ENCODE peak calls at places on chromosomes 12 and 14, in six cellular contexts. One of them, this sample, is unnamed. For H3K27me3 and H3K4me1, the result is how much of the 10 kb centered on the place peaks cover.

GRCh38 chr12:45458238-45458637 is 242.3 kb downstream of the ANO6 start:
- DNase-seq in thyroid gland: no peak
- DNase-seq in effector memory CD4-positive, alpha-beta T cell: no peak
- DNase-seq in body of pancreas: no peak
- DNase-seq in IMR-90: no peak
- DNase-seq in PC-3: no peak
- DNase-seq in this sample: no peak

GRCh38 chr12:52007158-52007921 is 594 bp downstream of the TAMALIN start:
- DNase-seq in thyroid gland: peak
- DNase-seq in effector memory CD4-positive, alpha-beta T cell: peak
- DNase-seq in body of pancreas: no peak
- DNase-seq in IMR-90: no peak
- DNase-seq in PC-3: no peak
- DNase-seq in this sample: no peak

GRCh38 chr14:56119221-56119967 is 1.2 kb downstream of the PELI2 start:
- DNase-seq in thyroid gland: peak
- DNase-seq in effector memory CD4-positive, alpha-beta T cell: peak
- DNase-seq in body of pancreas: peak
- DNase-seq in IMR-90: peak
- DNase-seq in PC-3: no peak
- DNase-seq in this sample: no peak

GRCh38 chr12:133037207-133038005 is at the start of gene ZNF84:
- DNase-seq in thyroid gland: peak
- DNase-seq in effector memory CD4-positive, alpha-beta T cell: peak
- DNase-seq in body of pancreas: peak
- DNase-seq in IMR-90: peak
- DNase-seq in PC-3: peak
- DNase-seq in this sample: peak

GRCh38 chr12:98990648-98991047 is 345.6 kb downstream of the APAF1 start:
- DNase-seq in thyroid gland: no peak
- DNase-seq in effector memory CD4-positive, alpha-beta T cell: no peak
- DNase-seq in body of pancreas: no peak
- DNase-seq in IMR-90: no peak
- DNase-seq in PC-3: no peak
- DNase-seq in this sample: no peak

GRCh38 chr14:33679461-33680225 is 271.2 kb downstream of the EGLN3 start:
- DNase-seq in thyroid gland: no peak
- DNase-seq in effector memory CD4-positive, alpha-beta T cell: no peak
- DNase-seq in body of pancreas: no peak
- DNase-seq in IMR-90: peak
- DNase-seq in PC-3: peak
- DNase-seq in this sample: no peak

GRCh38 chr12:96427269-96427729 is 27.1 kb upstream of the CDK17 start:
- DNase-seq in thyroid gland: no peak
- DNase-seq in effector memory CD4-positive, alpha-beta T cell: no peak
- DNase-seq in body of pancreas: peak
- DNase-seq in IMR-90: peak
- DNase-seq in PC-3: peak
- DNase-seq in this sample: peak

GRCh38 chr14:23183479-23183878 is at the start of gene SLC7A8:
- DNase-seq in thyroid gland: peak
- DNase-seq in effector memory CD4-positive, alpha-beta T cell: no peak
- DNase-seq in body of pancreas: peak
- DNase-seq in IMR-90: no peak
- DNase-seq in PC-3: peak
- DNase-seq in this sample: peak

GRCh38 chr12:25382311-25383106 is 131.8 kb upstream of the KRAS start:
- DNase-seq in thyroid gland: no peak
- DNase-seq in effector memory CD4-positive, alpha-beta T cell: no peak
- DNase-seq in body of pancreas: no peak
- DNase-seq in IMR-90: no peak
- DNase-seq in PC-3: no peak
- DNase-seq in this sample: no peak

GRCh38 chr12:76952995-76953394 is 74.2 kb upstream of the CSRP2 start:
- DNase-seq in thyroid gland: no peak
- DNase-seq in effector memory CD4-positive, alpha-beta T cell: no peak
- DNase-seq in body of pancreas: no peak
- DNase-seq in IMR-90: no peak
- DNase-seq in PC-3: peak
- DNase-seq in this sample: no peak

GRCh38 chr12:56020437-56021189 is at the start of gene IKZF4:
- DNase-seq in thyroid gland: peak
- DNase-seq in effector memory CD4-positive, alpha-beta T cell: no peak
- DNase-seq in body of pancreas: no peak
- DNase-seq in IMR-90: peak
- DNase-seq in PC-3: no peak
- DNase-seq in this sample: no peak

GRCh38 chr14:26872510-26872909 is 274.7 kb upstream of the NOVA1 start:
- DNase-seq in thyroid gland: no peak
- DNase-seq in effector memory CD4-positive, alpha-beta T cell: no peak
- DNase-seq in body of pancreas: peak
- DNase-seq in IMR-90: no peak
- DNase-seq in PC-3: no peak
- DNase-seq in this sample: no peak

GRCh38 chr14:86221000-86221399 is 691.1 kb downstream of the FLRT2 start:
- DNase-seq in thyroid gland: peak
- DNase-seq in effector memory CD4-positive, alpha-beta T cell: no peak
- DNase-seq in body of pancreas: no peak
- DNase-seq in IMR-90: peak
- DNase-seq in PC-3: no peak
- DNase-seq in this sample: no peak

GRCh38 chr12:52305921-52306705 is 14.8 kb upstream of the KRT81 start:
- DNase-seq in thyroid gland: no peak
- DNase-seq in effector memory CD4-positive, alpha-beta T cell: no peak
- DNase-seq in body of pancreas: no peak
- DNase-seq in IMR-90: no peak
- DNase-seq in PC-3: no peak
- DNase-seq in this sample: no peak

GRCh38 chr12:40107098-40107802 is 1.4 kb upstream of the SLC2A13 start:
- DNase-seq in thyroid gland: peak
- DNase-seq in effector memory CD4-positive, alpha-beta T cell: peak
- DNase-seq in body of pancreas: peak
- DNase-seq in IMR-90: peak
- DNase-seq in PC-3: peak
- DNase-seq in this sample: peak

GRCh38 chr14:87332001-87332400 is 661.0 kb downstream of the GALC start:
- DNase-seq in thyroid gland: no peak
- DNase-seq in effector memory CD4-positive, alpha-beta T cell: no peak
- DNase-seq in body of pancreas: no peak
- DNase-seq in IMR-90: peak
- DNase-seq in PC-3: peak
- DNase-seq in this sample: no peak

GRCh38 chr14:71474291-71474690 is 457.9 kb upstream of the RGS6 start:
- DNase-seq in thyroid gland: no peak
- DNase-seq in effector memory CD4-positive, alpha-beta T cell: no peak
- DNase-seq in body of pancreas: no peak
- DNase-seq in IMR-90: no peak
- DNase-seq in PC-3: no peak
- DNase-seq in this sample: no peak

GRCh38 chr14:50871914-50872732 is at the start of gene ABHD12B:
- DNase-seq in thyroid gland: peak
- DNase-seq in effector memory CD4-positive, alpha-beta T cell: no peak
- DNase-seq in body of pancreas: no peak
- DNase-seq in IMR-90: no peak
- DNase-seq in PC-3: no peak
- DNase-seq in this sample: no peak

GRCh38 chr14:28142400-28143015 is 624.1 kb upstream of the FOXG1 start:
- DNase-seq in thyroid gland: no peak
- DNase-seq in effector memory CD4-positive, alpha-beta T cell: no peak
- DNase-seq in body of pancreas: no peak
- DNase-seq in IMR-90: no peak
- DNase-seq in PC-3: peak
- DNase-seq in this sample: no peak

GRCh38 chr12:50647479-50647878 is 116.4 kb upstream of the ATF1 start:
- DNase-seq in thyroid gland: no peak
- DNase-seq in effector memory CD4-positive, alpha-beta T cell: no peak
- DNase-seq in body of pancreas: peak
- DNase-seq in IMR-90: peak
- DNase-seq in PC-3: peak
- DNase-seq in this sample: no peak

GRCh38 chr12:2963760-2964292 is 4.6 kb downstream of the TEAD4 start:
- DNase-seq in thyroid gland: no peak
- DNase-seq in effector memory CD4-positive, alpha-beta T cell: no peak
- DNase-seq in body of pancreas: no peak
- DNase-seq in IMR-90: peak
- DNase-seq in PC-3: no peak
- DNase-seq in this sample: no peak

GRCh38 chr12:100799770-100800169 is 5.2 kb downstream of the ANO4 start:
- DNase-seq in thyroid gland: no peak
- DNase-seq in effector memory CD4-positive, alpha-beta T cell: no peak
- DNase-seq in body of pancreas: no peak
- DNase-seq in IMR-90: peak
- DNase-seq in PC-3: peak
- DNase-seq in this sample: no peak

GRCh38 chr14:53156238-53156637 is 3.1 kb upstream of the DDHD1 start:
- DNase-seq in thyroid gland: no peak
- DNase-seq in effector memory CD4-positive, alpha-beta T cell: no peak
- DNase-seq in body of pancreas: no peak
- DNase-seq in IMR-90: no peak
- DNase-seq in PC-3: no peak
- DNase-seq in this sample: no peak

GRCh38 chr14:75563931-75564330 is 14.5 kb upstream of the FLVCR2 start:
- DNase-seq in thyroid gland: no peak
- DNase-seq in effector memory CD4-positive, alpha-beta T cell: no peak
- DNase-seq in body of pancreas: no peak
- DNase-seq in IMR-90: no peak
- DNase-seq in PC-3: peak
- DNase-seq in this sample: no peak

GRCh38 chr14:71526388-71526787 is 405.8 kb upstream of the RGS6 start:
- DNase-seq in thyroid gland: no peak
- DNase-seq in effector memory CD4-positive, alpha-beta T cell: no peak
- DNase-seq in body of pancreas: no peak
- DNase-seq in IMR-90: no peak
- DNase-seq in PC-3: no peak
- DNase-seq in this sample: no peak

GRCh38 chr14:50961606-50962259 is 17.4 kb upstream of the PYGL start:
- DNase-seq in thyroid gland: no peak
- DNase-seq in effector memory CD4-positive, alpha-beta T cell: no peak
- DNase-seq in body of pancreas: no peak
- DNase-seq in IMR-90: peak
- DNase-seq in PC-3: peak
- DNase-seq in this sample: no peak

GRCh38 chr12:82963961-82964360 is 277.3 kb downstream of the TMTC2 start:
- DNase-seq in thyroid gland: no peak
- DNase-seq in effector memory CD4-positive, alpha-beta T cell: no peak
- DNase-seq in body of pancreas: no peak
- DNase-seq in IMR-90: no peak
- DNase-seq in PC-3: no peak
- DNase-seq in this sample: no peak

GRCh38 chr12:97927991-97928390 is 465.4 kb downstream of the RMST start:
- DNase-seq in thyroid gland: no peak
- DNase-seq in effector memory CD4-positive, alpha-beta T cell: no peak
- DNase-seq in body of pancreas: no peak
- DNase-seq in IMR-90: no peak
- DNase-seq in PC-3: no peak
- DNase-seq in this sample: no peak

GRCh38 chr12:107138990-107139389 is 45.6 kb upstream of the CRY1 start:
- DNase-seq in thyroid gland: no peak
- DNase-seq in effector memory CD4-positive, alpha-beta T cell: no peak
- DNase-seq in body of pancreas: no peak
- DNase-seq in IMR-90: no peak
- DNase-seq in PC-3: no peak
- DNase-seq in this sample: no peak
- H3K27me3 ChIP-seq in thyroid gland: under half
- H3K27me3 ChIP-seq in effector memory CD4-positive, alpha-beta T cell: under half
- H3K27me3 ChIP-seq in body of pancreas: under half
- H3K27me3 ChIP-seq in IMR-90: under half
- H3K27me3 ChIP-seq in PC-3: under half
- H3K27me3 ChIP-seq in this sample: under half

GRCh38 chr14:67413806-67414769 is 2.1 kb upstream of the PLEK2 start:
- DNase-seq in thyroid gland: peak
- DNase-seq in effector memory CD4-positive, alpha-beta T cell: no peak
- DNase-seq in body of pancreas: no peak
- DNase-seq in IMR-90: peak
- DNase-seq in PC-3: peak
- DNase-seq in this sample: no peak
- H3K27ac ChIP-seq in thyroid gland: no peak
- H3K27ac ChIP-seq in effector memory CD4-positive, alpha-beta T cell: no peak
- H3K27ac ChIP-seq in body of pancreas: no peak
- H3K27ac ChIP-seq in IMR-90: no peak
- H3K27ac ChIP-seq in PC-3: peak
- H3K27ac ChIP-seq in this sample: no peak

GRCh38 chr14:54662491-54663116 is 95.7 kb downstream of the SAMD4A start:
- DNase-seq in thyroid gland: no peak
- DNase-seq in effector memory CD4-positive, alpha-beta T cell: no peak
- DNase-seq in body of pancreas: no peak
- DNase-seq in IMR-90: no peak
- DNase-seq in PC-3: no peak
- DNase-seq in this sample: no peak
- H3K4me1 ChIP-seq in thyroid gland: under half
- H3K4me1 ChIP-seq in effector memory CD4-positive, alpha-beta T cell: under half
- H3K4me1 ChIP-seq in body of pancreas: under half
- H3K4me1 ChIP-seq in IMR-90: under half
- H3K4me1 ChIP-seq in PC-3: half or more
- H3K4me1 ChIP-seq in this sample: under half

DNA sequence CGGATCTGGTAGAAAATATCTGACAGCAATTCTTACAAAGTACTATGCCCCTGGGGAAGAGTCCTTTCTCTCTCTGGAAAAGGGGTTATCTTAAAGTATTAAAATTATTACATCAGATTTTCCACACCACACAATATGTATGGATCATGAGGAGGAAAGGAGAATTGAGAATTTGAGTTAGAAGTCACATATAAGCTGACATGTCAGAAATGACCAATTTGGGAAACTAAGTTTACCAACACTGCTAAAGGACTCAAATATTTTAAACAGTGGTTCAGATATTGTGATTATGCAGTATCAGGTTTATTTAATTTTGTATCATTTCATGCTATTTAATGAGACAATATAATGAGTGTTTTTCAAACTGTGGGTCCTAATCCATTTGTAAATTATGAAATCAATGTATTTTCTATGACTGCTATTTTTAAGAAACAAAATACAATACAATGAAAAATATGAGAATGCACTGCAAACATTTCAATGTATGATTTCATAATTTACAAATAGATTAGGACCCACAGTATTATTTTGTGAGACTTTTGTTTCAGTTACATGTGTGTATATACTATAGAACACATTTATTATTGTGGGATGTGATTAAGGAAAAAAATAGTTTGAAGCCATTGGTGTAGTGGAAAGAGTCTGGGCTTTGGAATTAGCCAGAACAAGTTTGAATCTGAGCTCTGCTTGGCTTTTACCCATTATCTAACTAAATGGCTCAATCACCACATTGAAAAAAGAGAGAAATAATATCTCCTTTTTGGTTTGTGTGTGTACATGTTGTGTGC is 1.8 kb upstream of the INSM2 start:
- DNase-seq in thyroid gland: no peak
- DNase-seq in effector memory CD4-positive, alpha-beta T cell: no peak
- DNase-seq in body of pancreas: no peak
- DNase-seq in IMR-90: no peak
- DNase-seq in PC-3: no peak
- DNase-seq in this sample: no peak
- H3K27me3 ChIP-seq in thyroid gland: under half
- H3K27me3 ChIP-seq in effector memory CD4-positive, alpha-beta T cell: under half
- H3K27me3 ChIP-seq in body of pancreas: under half
- H3K27me3 ChIP-seq in IMR-90: under half
- H3K27me3 ChIP-seq in PC-3: half or more
- H3K27me3 ChIP-seq in this sample: half or more

This sample was measured in breast epithelium.